ENCODE peak calls at places on chromosomes 13 and 19, in ten cellular contexts. S is epithelial cell of esophagus, Y is astrocyte of the cerebellum, K is neural progenitor cell, Z is activated B cell treated with CpG ODN at 0.5 μM for 24 hours, A is nephron progenitor cell, X is colonic mucosa, H is OCI-LY7, N is tibial artery, I is esophagus squamous epithelium. W is an unnamed sample.

GRCh38 chr19:38735257-38735686 is 9.0 kb downstream of the CAPN12 start:
- DNase-seq in H (peak), K (peak), N (peak), X (peak), Z (peak), S (peak), Y (no peak), I (no peak), A (peak), W (peak)

GRCh38 chr19:4499855-4500254 is 18.4 kb downstream of the PLIN4 start:
- DNase-seq in I (no peak), S (no peak), X (no peak), A (no peak), N (no peak), Z (no peak), H (no peak), Y (no peak), K (no peak), W (no peak)

GRCh38 chr19:53864308-53864836 is 3.3 kb upstream of the MYADM start:
- DNase-seq in H (no peak), Y (no peak), X (peak), Z (no peak), N (no peak), A (no peak), K (no peak), I (no peak), S (no peak), W (no peak)

GRCh38 chr19:36488816-36489138 is 584 bp downstream of the ZNF566 start:
- DNase-seq in Y (no peak), I (no peak), N (no peak), X (no peak), A (no peak), H (peak), K (peak), S (no peak), Z (no peak), W (peak)

GRCh38 chr19:48969276-48970138 is 4.4 kb downstream of the FTL start:
- DNase-seq in X (no peak), Z (no peak), Y (no peak), K (no peak), I (no peak), N (no peak), A (no peak), S (peak), H (peak), W (no peak)

GRCh38 chr13:61728468-61728867 is 312.8 kb upstream of the PCDH20 start:
- DNase-seq in K (no peak), Y (peak), S (peak), N (no peak), H (no peak), Z (no peak), A (no peak), X (no peak), I (no peak), W (no peak)

GRCh38 chr19:48487944-48488343 is 18.8 kb downstream of the CYTH2 start:
- DNase-seq in A (no peak), Z (no peak), I (no peak), S (peak), K (no peak), H (no peak), X (peak), N (peak), Y (no peak), W (no peak)

GRCh38 chr13:30660796-30661195 is 43.1 kb downstream of the USPL1 start:
- DNase-seq in Z (no peak), K (no peak), A (no peak), Y (no peak), X (no peak), S (no peak), H (no peak), I (no peak), N (no peak), W (no peak)

GRCh38 chr13:109151696-109152095 is 522.3 kb downstream of the MYO16 start:
- DNase-seq in I (no peak), A (no peak), K (no peak), S (peak), X (no peak), H (no peak), Y (no peak), Z (no peak), N (no peak), W (no peak)

GRCh38 chr19:34217952-34218817 is 36.2 kb upstream of the GARRE1 start:
- DNase-seq in Y (peak), I (no peak), Z (no peak), H (no peak), S (peak), X (peak), K (no peak), N (no peak), A (no peak), W (peak)

GRCh38 chr13:114315074-114315785 is 927 bp downstream of the CHAMP1 start:
- DNase-seq in K (no peak), Y (no peak), Z (no peak), N (no peak), X (peak), I (no peak), S (no peak), H (peak), A (no peak), W (no peak)

GRCh38 chr19:13492128-13492527 is 14.2 kb downstream of the CACNA1A start:
- DNase-seq in X (no peak), K (no peak), N (no peak), Y (peak), S (peak), H (no peak), Z (no peak), I (no peak), A (no peak), W (no peak)

GRCh38 chr19:30106417-30107095 is 164.5 kb downstream of the URI1 start:
- DNase-seq in Y (no peak), N (no peak), K (no peak), I (no peak), S (no peak), X (no peak), Z (no peak), H (no peak), A (no peak), W (no peak)

GRCh38 chr13:105196052-105196451 is 1339.4 kb downstream of the EFNB2 start:
- DNase-seq in H (no peak), X (no peak), K (no peak), Z (no peak), Y (peak), S (peak), I (no peak), N (no peak), A (peak), W (no peak)

GRCh38 chr13:23375007-23375971 is 58.2 kb downstream of the SACS start:
- DNase-seq in N (peak), A (peak), S (peak), H (peak), I (peak), Z (peak), K (peak), Y (peak), X (peak), W (peak)

GRCh38 chr19:29873024-29873800 is 61.4 kb downstream of the CCNE1 start:
- DNase-seq in Z (peak), H (peak), Y (no peak), N (no peak), S (peak), A (peak), X (peak), I (no peak), K (peak), W (peak)

GRCh38 chr13:36293497-36293896 is 4.1 kb downstream of the CCDC169 start:
- DNase-seq in X (no peak), N (no peak), Z (no peak), I (no peak), H (no peak), A (no peak), K (no peak), S (no peak), Y (no peak), W (no peak)

GRCh38 chr19:42528354-42529247 is at the start of gene CEACAM1:
- DNase-seq in S (peak), H (peak), I (no peak), N (no peak), Z (no peak), A (no peak), K (no peak), Y (no peak), X (peak), W (peak)

GRCh38 chr13:112779856-112780604 is 90.2 kb downstream of the ATP11A start:
- DNase-seq in H (no peak), S (peak), X (no peak), N (peak), Z (no peak), A (no peak), Y (no peak), I (no peak), K (no peak), W (no peak)

GRCh38 chr19:50384685-50385535 is 763 bp downstream of the POLD1 start:
- DNase-seq in K (peak), I (no peak), H (no peak), X (no peak), Y (no peak), N (no peak), Z (no peak), S (peak), A (no peak), W (no peak)

GRCh38 chr19:14138576-14139265 is 2.3 kb upstream of the ASF1B start:
- DNase-seq in I (no peak), H (no peak), X (no peak), S (no peak), A (no peak), K (no peak), N (no peak), Z (no peak), Y (no peak), W (no peak)

GRCh38 chr13:110644892-110645521 is 29.7 kb downstream of the NAXD start:
- DNase-seq in S (peak), Z (peak), H (peak), A (peak), X (peak), I (no peak), N (peak), K (peak), Y (no peak), W (peak)

GRCh38 chr13:95485518-95486144 is 66.9 kb upstream of the CLDN10 start:
- DNase-seq in A (no peak), I (no peak), N (no peak), H (no peak), S (peak), K (no peak), Z (no peak), Y (no peak), X (no peak), W (no peak)

GRCh38 chr19:2051771-2052704 is 994 bp upstream of the MKNK2 start:
- DNase-seq in A (no peak), Z (peak), Y (no peak), N (no peak), K (no peak), I (no peak), H (peak), X (peak), S (peak), W (no peak)

GRCh38 chr19:28880735-28881401 is 332.1 kb downstream of the UQCRFS1 start:
- DNase-seq in H (no peak), A (no peak), I (no peak), N (no peak), Y (no peak), X (no peak), Z (no peak), K (no peak), S (no peak), W (no peak)

GRCh38 chr19:56829586-56829985 is 10.9 kb downstream of the PEG3 start:
- DNase-seq in I (no peak), N (no peak), K (no peak), H (no peak), S (no peak), A (no peak), X (no peak), Z (no peak), Y (no peak), W (no peak)

GRCh38 chr13:21528616-21529015 is 69.5 kb upstream of the ZDHHC20 start:
- DNase-seq in K (no peak), I (no peak), S (peak), Y (peak), Z (no peak), A (no peak), H (no peak), N (no peak), X (no peak), W (no peak)

GRCh38 chr13:113946409-113947181 is 27.3 kb downstream of the C13orf46 start:
- DNase-seq in K (no peak), N (peak), I (no peak), X (no peak), Z (no peak), H (no peak), Y (no peak), S (no peak), A (no peak), W (no peak)

GRCh38 chr19:29831041-29831548 is 19.3 kb downstream of the CCNE1 start:
- DNase-seq in X (no peak), N (peak), S (peak), I (no peak), H (no peak), K (no peak), A (no peak), Y (no peak), Z (no peak), W (no peak)

GRCh38 chr19:5801796-5802616 is 2.9 kb upstream of the NRTN start:
- DNase-seq in K (peak), Y (no peak), Z (no peak), H (no peak), A (peak), N (no peak), S (no peak), X (no peak), I (no peak), W (no peak)

GRCh38 chr19:58395220-58395978 is at the start of gene RNF225:
- DNase-seq in X (peak), H (no peak), Z (no peak), S (peak), I (no peak), Y (no peak), A (no peak), N (no peak), K (no peak), W (no peak)
- TF ChIP-seq CTCF in X (no peak), H (no peak), Z (no peak), S (no peak), I (no peak), Y (no peak), A (no peak), N (no peak), K (no peak), W (no peak)

GRCh38 chr13:76667551-76667950 is 218.7 kb downstream of the KCTD12 start:
- DNase-seq in A (no peak), K (no peak), X (peak), Y (peak), Z (no peak), I (no peak), S (peak), N (no peak), H (no peak), W (no peak)
- TF ChIP-seq CTCF in A (no peak), K (no peak), X (no peak), Y (peak), Z (no peak), I (peak), S (peak), N (no peak), H (no peak), W (peak)

GRCh38 chr19:52398091-52398461 is 427 bp downstream of the ZNF528 start:
- DNase-seq in K (peak), N (no peak), A (no peak), I (no peak), Y (no peak), S (no peak), H (no peak), X (peak), Z (no peak), W (peak)
- TF ChIP-seq CTCF in K (peak), N (no peak), A (no peak), I (no peak), Y (no peak), S (no peak), H (no peak), X (no peak), Z (no peak), W (no peak)

GRCh38 chr13:79385694-79386093 is 20.4 kb downstream of the RBM26 start:
- DNase-seq in N (no peak), X (no peak), Y (no peak), Z (no peak), S (peak), A (no peak), K (no peak), I (no peak), H (no peak), W (peak)

GRCh38 chr13:79379274-79379673 is 26.8 kb downstream of the RBM26 start:
- DNase-seq in S (no peak), X (no peak), Y (no peak), Z (no peak), N (no peak), K (no peak), I (no peak), A (no peak), H (no peak), W (no peak)

GRCh38 chr13:79380943-79381445 is 25.1 kb downstream of the RBM26 start:
- DNase-seq in X (no peak), H (no peak), Y (no peak), K (no peak), A (no peak), N (no peak), Z (no peak), I (no peak), S (no peak), W (no peak)

GRCh38 chr13:79384022-79384610 is 21.9 kb downstream of the RBM26 start:
- DNase-seq in X (peak), A (no peak), Y (no peak), H (no peak), I (no peak), S (no peak), N (no peak), K (no peak), Z (no peak), W (no peak)

DNA sequence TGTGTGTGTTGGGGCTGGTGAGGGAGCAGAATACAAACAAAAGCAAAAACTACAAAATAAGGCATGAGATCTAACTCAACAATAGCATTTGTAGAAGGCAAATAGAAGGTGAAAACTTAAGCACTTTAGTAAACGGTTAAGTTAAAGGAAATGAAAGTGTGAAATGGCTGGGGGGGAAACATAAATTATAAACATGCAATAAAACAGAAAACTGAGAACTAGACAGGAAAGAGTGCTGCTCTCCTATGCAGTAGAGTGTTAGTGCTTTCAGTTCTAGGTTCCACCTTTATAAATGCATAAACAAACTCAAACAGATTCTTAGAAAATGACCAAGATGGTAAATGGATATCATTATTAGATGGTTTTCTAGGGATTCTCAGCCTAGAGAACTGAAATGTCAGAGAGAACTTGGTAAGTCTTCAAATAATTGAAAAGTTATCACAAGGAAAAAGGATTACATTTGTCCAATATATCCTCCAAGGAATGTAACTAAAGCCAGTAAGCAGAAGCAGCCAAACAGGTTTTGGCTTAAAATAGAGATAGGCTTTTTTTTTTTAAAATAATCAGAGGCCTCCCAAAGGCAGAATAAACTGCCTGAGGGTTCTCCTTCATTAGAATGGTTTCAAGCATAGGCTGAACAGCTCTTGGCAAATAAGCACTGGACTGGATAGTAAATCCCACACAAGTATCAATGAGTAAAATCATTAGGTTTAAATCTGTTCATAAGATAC is 23.3 kb downstream of the RBM26 start:
- DNase-seq in H (no peak), I (no peak), N (no peak), Z (no peak), S (peak), A (no peak), X (no peak), Y (no peak), K (no peak), W (peak)
- TF ChIP-seq CTCF in H (no peak), I (no peak), N (no peak), Z (no peak), S (no peak), A (no peak), X (no peak), Y (no peak), K (no peak), W (no peak)

DNA sequence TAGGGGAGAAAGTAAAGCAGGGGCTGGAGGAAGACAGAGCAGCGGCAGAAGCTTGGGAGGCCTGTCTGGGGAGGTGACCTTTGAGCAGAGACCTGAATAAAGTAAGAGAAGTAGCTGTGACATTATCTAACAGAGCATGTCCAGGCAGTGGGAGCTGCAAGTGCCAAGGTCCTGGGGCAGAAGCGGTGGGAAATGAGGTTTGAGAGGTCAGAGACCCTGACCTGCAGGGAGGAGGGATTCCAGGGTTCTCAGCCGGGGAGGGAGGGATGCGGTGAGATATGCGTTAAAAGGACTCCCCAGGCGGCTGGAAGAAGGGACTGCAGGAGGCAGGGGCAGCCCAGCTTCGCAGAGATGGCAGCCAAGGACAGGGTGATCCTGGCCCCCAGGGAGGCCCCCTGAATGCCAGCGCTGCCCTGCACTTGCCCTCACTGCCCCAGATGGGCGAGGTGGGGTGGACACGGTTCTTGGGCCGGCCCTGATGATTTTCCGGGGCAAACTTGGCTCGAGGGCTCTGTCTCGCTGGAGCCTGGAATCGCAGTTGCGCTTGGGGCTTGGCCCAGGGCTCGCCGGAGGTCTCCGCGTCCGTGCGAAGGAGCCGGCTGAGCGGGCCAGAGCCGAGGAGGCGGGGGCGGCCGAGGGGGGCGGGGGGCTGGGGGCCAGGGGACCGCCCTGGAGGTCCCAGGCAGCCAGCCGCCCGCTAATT is 3.2 kb downstream of the CRLF1 start:
- DNase-seq in S (no peak), A (peak), N (peak), Y (no peak), H (no peak), I (no peak), X (no peak), K (peak), Z (no peak), W (no peak)
- TF ChIP-seq CTCF in S (no peak), A (peak), N (peak), Y (peak), H (peak), I (no peak), X (no peak), K (peak), Z (no peak), W (no peak)

GRCh38 chr13:46522692-46523040 is 30.3 kb upstream of the LRCH1 start:
- DNase-seq in I (no peak), A (no peak), S (no peak), X (no peak), H (no peak), N (no peak), Y (no peak), Z (no peak), K (no peak), W (no peak)
- TF ChIP-seq CTCF in I (no peak), A (no peak), S (no peak), X (no peak), H (no peak), N (no peak), Y (no peak), Z (no peak), K (no peak), W (no peak)

DNA sequence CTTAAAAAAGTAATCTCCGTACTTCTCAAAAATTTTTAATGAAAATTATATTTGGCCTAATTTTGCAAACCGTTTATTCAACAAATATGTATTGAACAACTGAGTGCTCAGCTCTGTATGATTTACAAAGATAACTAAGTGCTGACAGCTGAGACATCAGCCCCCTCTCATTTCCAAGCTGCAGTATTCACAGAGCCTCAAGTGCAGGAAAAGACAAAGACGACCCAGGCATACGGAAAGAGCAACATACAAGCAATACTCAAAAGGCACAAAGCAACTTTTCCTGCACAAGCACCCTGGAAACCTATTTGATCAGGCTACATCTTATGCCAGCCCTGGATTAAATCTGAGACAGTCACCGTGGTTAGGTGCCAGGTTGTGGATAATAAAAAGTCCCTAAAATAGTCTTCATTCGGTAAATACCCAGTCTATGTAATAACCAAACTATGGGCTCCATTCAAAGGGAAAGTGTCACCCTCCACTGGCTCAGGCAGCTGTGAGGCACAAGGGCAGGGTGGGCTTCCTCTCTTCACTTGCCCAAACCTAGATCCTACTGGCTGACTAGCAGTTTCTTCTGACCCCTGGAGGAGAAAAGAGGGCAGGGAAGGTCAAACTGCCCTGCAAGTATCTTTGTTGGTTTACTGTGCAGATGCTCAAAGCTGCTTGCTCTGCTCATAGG is 65.5 kb downstream of the TBC1D4 start:
- DNase-seq in Z (no peak), N (no peak), S (no peak), X (no peak), I (no peak), K (no peak), Y (no peak), A (no peak), H (peak), W (no peak)
- TF ChIP-seq CTCF in Z (no peak), N (no peak), S (no peak), X (no peak), I (no peak), K (peak), Y (no peak), A (no peak), H (peak), W (peak)